ENCODE peak calls at places on chromosomes 6 and 20, in four cellular contexts. R is heart left ventricle, U is gastrocnemius medialis, N is adrenal gland. H is an unnamed sample.

GRCh38 chr6:79263366-79263765 is 28.9 kb upstream of the HMGN3 start:
- DNase-seq in R (no peak), U (no peak), N (no peak), H (no peak)

GRCh38 chr20:19396466-19397081 is 184.1 kb downstream of the SLC24A3 start:
- DNase-seq in U (no peak), R (no peak), N (no peak), H (no peak)

GRCh38 chr6:25623874-25624273 is 28.1 kb upstream of the SCGN start:
- DNase-seq in N (no peak), R (no peak), U (no peak), H (no peak)

GRCh38 chr6:107813555-107814194 is 10.4 kb downstream of the SCML4 start:
- DNase-seq in U (no peak), R (no peak), N (no peak), H (no peak)

GRCh38 chr20:47021850-47022249 is 127.2 kb downstream of the EYA2 start:
- DNase-seq in N (no peak), R (no peak), U (no peak), H (no peak)

GRCh38 chr6:105164418-105164817 is 15.4 kb downstream of the POPDC3 start:
- DNase-seq in U (peak), R (no peak), N (no peak), H (no peak)

GRCh38 chr6:106156863-106157262 is 70.7 kb downstream of the PRDM1 start:
- DNase-seq in N (no peak), U (no peak), R (no peak), H (no peak)

GRCh38 chr6:43774776-43775583 is 5.0 kb downstream of the VEGFA start:
- DNase-seq in U (peak), R (peak), N (peak), H (peak)

GRCh38 chr6:121382467-121383121 is 48.3 kb upstream of the TBC1D32 start:
- DNase-seq in U (no peak), R (no peak), N (no peak), H (no peak)

GRCh38 chr6:163718537-163718936 is 304.0 kb downstream of the QKI start:
- DNase-seq in N (no peak), U (no peak), R (no peak), H (no peak)

GRCh38 chr6:147366290-147366689 is 142.2 kb upstream of the SAMD5 start:
- DNase-seq in U (no peak), N (no peak), R (no peak), H (no peak)

GRCh38 chr6:33781105-33781975 is 7.6 kb downstream of the LEMD2 start:
- DNase-seq in R (no peak), N (no peak), U (no peak), H (no peak)

GRCh38 chr6:26240981-26241770 is 123.8 kb upstream of the BTN3A2 start:
- DNase-seq in R (no peak), U (no peak), N (no peak), H (no peak)

GRCh38 chr6:107441706-107442105 is 17.7 kb downstream of the PDSS2 start:
- DNase-seq in R (no peak), U (no peak), N (no peak), H (no peak)

GRCh38 chr20:57682184-57683038 is 27.4 kb downstream of the PMEPA1 start:
- DNase-seq in N (no peak), R (no peak), U (no peak), H (no peak)

DNA sequence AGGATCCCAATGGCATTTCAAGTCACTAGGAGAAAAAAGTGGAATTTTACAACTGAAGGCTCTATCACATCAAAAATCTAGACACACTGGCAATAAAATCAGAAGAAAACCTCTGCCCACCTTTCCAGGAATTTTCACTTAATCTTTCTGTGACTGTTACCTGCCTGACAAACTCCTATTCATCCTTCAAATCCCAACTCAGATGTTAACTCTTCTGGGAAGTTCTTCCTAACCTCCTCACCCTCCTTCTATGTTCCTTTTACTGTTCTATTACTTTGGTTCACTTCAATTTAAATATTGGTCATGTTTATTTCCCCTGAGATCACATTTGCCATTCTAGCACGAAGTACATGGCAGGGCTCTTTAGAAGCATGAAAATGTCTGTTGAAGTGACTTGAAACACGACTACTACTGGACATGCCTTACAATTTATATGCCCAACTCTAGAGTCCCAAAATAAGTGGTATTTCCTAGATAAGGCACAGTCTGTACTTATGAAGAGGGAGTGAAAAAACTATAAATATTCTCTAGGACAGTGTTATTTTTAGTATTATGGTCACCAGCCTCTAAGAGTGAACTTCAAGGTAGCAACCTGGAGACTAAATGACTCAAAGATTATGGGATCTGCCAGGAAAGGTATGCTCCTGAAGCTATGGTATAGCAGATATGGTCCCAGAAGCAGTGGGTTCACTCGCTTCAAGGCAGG is 17.1 kb downstream of the CHD6 start:
- DNase-seq in U (no peak), R (no peak), N (no peak), H (no peak)
- TF ChIP-seq POLR2A in U (no peak), R (no peak), N (no peak), H (no peak)

DNA sequence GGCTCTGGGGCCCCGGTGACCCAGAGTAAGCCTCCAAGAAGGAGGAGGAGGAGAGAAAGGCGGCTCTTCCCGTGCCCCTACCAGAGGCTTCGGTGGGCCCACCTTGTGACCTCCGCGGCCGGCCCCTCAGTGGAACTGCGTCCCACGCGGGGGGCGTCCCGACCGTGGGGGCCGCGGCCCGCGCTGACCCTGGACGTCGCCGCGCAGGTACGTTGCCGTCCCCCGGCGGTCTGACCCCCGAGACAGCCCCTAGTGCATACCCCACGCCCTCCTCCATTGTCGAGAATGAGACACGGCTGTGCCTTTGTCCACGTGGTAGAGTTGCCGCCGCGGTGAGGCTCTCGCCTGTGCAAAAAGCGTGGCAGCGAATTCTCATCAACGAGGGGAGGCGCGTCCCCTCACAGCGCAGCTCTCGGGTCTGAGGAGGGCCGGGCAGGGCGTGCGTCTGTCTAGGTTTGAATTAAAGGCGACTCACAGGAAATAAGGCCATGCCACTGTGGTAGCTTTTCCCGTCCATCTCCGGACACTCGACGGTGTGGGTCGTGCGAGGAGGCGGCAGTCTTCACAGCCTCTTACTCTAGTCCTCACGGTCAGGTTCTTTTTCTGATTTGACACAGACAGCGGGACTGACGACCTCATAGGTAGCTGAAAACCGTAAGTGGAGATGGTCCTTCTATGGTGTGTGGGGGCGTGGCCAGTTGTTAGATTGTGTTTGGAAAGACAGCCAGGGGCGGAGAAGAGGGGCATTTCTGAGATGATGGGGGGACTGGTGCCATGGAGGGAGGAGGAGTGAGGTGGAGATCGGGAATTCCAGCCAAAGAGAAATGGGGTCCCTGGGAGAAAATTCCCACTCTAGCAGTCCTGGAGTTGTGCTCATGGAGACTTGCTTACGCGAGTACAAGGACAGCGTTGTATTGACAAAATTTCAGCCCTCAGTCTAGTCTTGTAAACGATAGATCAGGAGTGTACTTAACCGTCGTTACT is 556 bp downstream of the NXT1 start:
- DNase-seq in U (peak), R (peak), N (peak), H (no peak)
- TF ChIP-seq POLR2A in U (no peak), R (no peak), N (no peak), H (no peak)

GRCh38 chr6:148598690-148599089 is 148.1 kb upstream of the UST start:
- DNase-seq in N (no peak), U (no peak), R (no peak), H (no peak)
- TF ChIP-seq POLR2A in N (no peak), U (no peak), R (no peak), H (no peak)

GRCh38 chr6:31399589-31400466 is 3.6 kb upstream of the MICA start:
- DNase-seq in U (peak), N (peak), R (peak), H (peak)

GRCh38 chr6:31402324-31403282 is 792 bp upstream of the MICA start:
- DNase-seq in U (no peak), N (peak), R (no peak), H (no peak)

GRCh38 chr6:31403283-31403989 is at the start of gene MICA:
- DNase-seq in N (peak), R (peak), U (peak), H (peak)

GRCh38 chr6:31401403-31401802 is 2.0 kb upstream of the MICA start:
- DNase-seq in U (peak), R (no peak), N (peak), H (no peak)

GRCh38 chr6:31400467-31401289 is 2.7 kb upstream of the MICA start:
- DNase-seq in R (peak), N (peak), U (peak), H (no peak)
- TF ChIP-seq POLR2A in R (no peak), N (no peak), U (no peak), H (peak)

GRCh38 chr6:12014027-12014872 is 2.1 kb downstream of the HIVEP1 start:
- DNase-seq in U (no peak), N (no peak), R (no peak), H (no peak)
- TF ChIP-seq POLR2A in U (no peak), N (no peak), R (no peak), H (peak)

DNA sequence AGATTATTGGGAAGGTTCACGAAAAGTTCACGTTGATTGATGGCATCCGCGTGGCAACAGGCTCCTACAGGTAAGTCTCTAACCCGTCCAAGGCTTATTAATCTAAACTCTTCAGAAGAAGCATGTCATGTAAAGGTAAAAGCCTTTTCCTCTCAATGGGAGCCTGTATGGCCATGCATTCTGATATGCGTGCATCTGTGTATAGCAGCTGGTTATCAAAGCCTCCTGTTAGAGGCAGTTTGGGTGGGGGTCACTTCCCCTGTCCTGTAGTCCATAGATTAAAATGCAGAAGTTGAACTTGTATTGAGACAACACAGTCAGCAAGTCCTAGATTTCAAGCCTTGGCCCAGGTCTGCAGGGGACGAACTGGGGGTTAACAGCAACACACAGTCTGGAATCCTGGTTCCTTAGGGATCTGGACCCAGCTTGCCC is 14.2 kb upstream of the DHX35 start:
- DNase-seq in N (no peak), R (no peak), U (no peak), H (no peak)
- TF ChIP-seq POLR2A in N (no peak), R (no peak), U (no peak), H (no peak)

DNA sequence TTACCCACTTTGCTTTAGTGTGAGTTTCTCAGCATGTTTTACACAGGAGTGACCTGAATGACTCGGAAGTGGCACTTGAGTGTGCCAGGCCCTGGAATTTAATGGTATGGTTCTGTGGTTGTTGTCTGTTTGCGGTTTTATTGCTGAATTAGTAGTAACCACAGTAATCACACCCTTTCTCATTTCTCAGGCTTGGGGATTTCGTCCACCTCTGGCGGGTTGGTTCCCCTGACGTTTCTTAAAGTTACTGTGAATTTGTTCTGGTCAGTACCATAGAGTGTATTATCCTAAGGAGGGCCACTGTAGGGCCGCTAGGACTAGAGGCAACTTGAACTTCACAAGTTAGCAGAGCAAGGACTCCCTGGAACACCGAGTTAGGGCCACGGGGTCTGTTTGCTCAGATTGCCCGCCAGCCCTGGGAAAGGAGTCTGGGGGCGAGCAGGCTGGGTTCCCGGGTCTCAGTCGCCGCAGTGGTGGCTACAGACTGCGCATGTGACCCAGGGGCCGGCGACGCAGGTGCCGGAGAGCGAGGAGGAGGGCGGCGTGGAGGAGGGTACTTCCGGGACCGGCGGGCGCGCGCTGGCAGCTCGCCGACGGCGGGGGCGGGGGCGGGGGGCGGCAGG is 546 bp upstream of the KLHL32 start:
- DNase-seq in U (no peak), N (no peak), R (no peak), H (no peak)
- TF ChIP-seq POLR2A in U (no peak), N (no peak), R (no peak), H (peak)

DNA sequence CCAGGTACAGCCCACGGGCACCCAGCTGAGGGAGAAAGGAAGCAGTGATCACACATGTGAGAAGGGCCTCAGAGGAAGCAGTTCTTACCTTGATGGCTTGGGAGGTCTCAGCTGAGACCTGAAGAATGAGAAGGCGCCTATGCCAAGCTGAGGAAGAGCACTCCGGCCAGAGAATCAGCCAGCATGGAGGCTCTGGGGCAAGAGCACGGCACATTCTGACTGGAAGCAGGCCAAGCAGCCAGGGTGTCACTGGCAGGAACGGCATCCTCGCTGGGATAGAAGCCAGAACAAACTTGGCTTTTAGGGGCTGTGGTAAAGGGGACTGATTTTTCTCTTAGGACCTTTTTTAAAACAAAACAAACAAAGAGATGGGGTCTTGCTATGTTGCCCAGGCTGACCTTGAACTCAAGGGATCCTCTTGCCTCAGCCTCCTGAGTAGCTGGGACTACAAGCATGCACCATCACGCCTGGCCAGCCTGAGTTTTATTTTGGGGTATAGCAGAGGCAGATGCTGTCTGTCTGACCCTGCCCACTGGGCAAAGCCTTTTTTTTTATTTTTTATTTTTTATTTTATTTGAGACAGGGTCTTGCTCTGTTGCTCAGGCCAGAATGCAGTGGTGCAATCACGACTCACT is 17.6 kb downstream of the GHRH start:
- DNase-seq in N (no peak), R (peak), U (peak), H (no peak)
- TF ChIP-seq POLR2A in N (no peak), R (no peak), U (no peak), H (peak)

GRCh38 chr6:136774228-136775041 is 17.8 kb downstream of the MAP3K5 start:
- DNase-seq in N (no peak), R (no peak), U (no peak), H (no peak)
- TF ChIP-seq POLR2A in N (no peak), R (no peak), U (no peak), H (no peak)

GRCh38 chr20:6707231-6707870 is 60.1 kb upstream of the BMP2 start:
- DNase-seq in N (no peak), U (no peak), R (no peak), H (no peak)

GRCh38 chr20:6705920-6706500 is 61.5 kb upstream of the BMP2 start:
- DNase-seq in R (no peak), N (no peak), U (no peak), H (no peak)

GRCh38 chr20:6703047-6703446 is 64.4 kb upstream of the BMP2 start:
- DNase-seq in N (no peak), R (no peak), U (no peak), H (no peak)

GRCh38 chr20:6704132-6704861 is 63.2 kb upstream of the BMP2 start:
- DNase-seq in N (no peak), R (no peak), U (no peak), H (no peak)

GRCh38 chr20:6705106-6705766 is 62.2 kb upstream of the BMP2 start:
- DNase-seq in N (no peak), U (no peak), R (no peak), H (no peak)
- TF ChIP-seq POLR2A in N (no peak), U (no peak), R (no peak), H (no peak)